ENCODE peak calls at places on chromosome 1, in six cellular contexts. C is brain microvascular endothelial cell; K is cardiac muscle cell; M is fibroblast of lung; J is K562; R is CD4-positive, alpha-beta T cell. T is an unnamed sample.

GRCh38 chr1:44029260-44029910 is 1.9 kb downstream of the SLC6A9 start:
- DNase-seq in C (no peak), K (peak), M (no peak), J (no peak), R (no peak), T (no peak)

GRCh38 chr1:203368624-203369451 is 17.9 kb upstream of the FMOD start:
- DNase-seq in C (peak), K (no peak), M (peak), J (no peak), R (no peak), T (no peak)

GRCh38 chr1:152104854-152105253 is 10.4 kb downstream of the TCHH start:
- DNase-seq in C (no peak), K (no peak), M (no peak), J (no peak), R (no peak), T (no peak)

GRCh38 chr1:82485591-82486369 is 685.0 kb downstream of the ADGRL2 start:
- DNase-seq in C (peak), K (peak), M (peak), J (no peak), R (no peak), T (no peak)

GRCh38 chr1:9591669-9592509 is 3.2 kb downstream of the TMEM201 start:
- DNase-seq in C (no peak), K (no peak), M (no peak), J (no peak), R (no peak), T (no peak)

GRCh38 chr1:92329356-92330129 is 30.7 kb downstream of the RPAP2 start:
- DNase-seq in C (peak), K (no peak), M (peak), J (no peak), R (no peak), T (no peak)

GRCh38 chr1:215113776-215114153 is 31.2 kb downstream of the KCNK2 start:
- DNase-seq in C (no peak), K (no peak), M (no peak), J (no peak), R (no peak), T (no peak)

GRCh38 chr1:48750089-48750488 is 26.6 kb downstream of the BEND5 start:
- DNase-seq in C (no peak), K (no peak), M (no peak), J (no peak), R (no peak), T (no peak)

GRCh38 chr1:41927118-41927517 is 8.4 kb upstream of the HIVEP3 start:
- DNase-seq in C (no peak), K (no peak), M (no peak), J (no peak), R (no peak), T (no peak)

GRCh38 chr1:151720974-151721787 is at the start of gene RIIAD1:
- DNase-seq in C (no peak), K (peak), M (peak), J (peak), R (peak), T (no peak)

GRCh38 chr1:116320846-116321245 is 52.2 kb upstream of the ATP1A1 start:
- DNase-seq in C (no peak), K (no peak), M (no peak), J (no peak), R (no peak), T (no peak)

DNA sequence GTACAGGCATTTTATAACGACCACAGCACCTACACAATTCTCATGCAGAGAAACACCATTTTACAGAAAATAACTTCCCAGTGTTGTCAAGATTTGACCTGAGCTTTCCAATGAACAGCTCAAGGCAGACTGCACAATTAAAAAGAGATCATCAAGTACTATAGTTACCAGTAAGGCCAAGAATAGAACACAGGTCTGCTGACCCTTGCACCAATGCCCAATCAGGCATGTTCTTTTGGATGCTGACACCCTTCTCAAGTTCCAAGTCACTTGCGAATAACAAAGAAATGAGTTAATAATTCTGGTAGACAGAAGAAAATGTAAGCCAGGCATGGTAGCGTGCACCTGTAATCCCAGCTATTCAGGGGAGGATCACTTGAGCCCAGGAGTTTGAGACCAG is 101.9 kb downstream of the SLC45A1 start:
- DNase-seq in C (no peak), K (no peak), M (no peak), J (no peak), R (no peak), T (no peak)
- TF ChIP-seq CTCF in C (no peak), K (no peak), M (no peak), J (no peak), R (no peak), T (no peak)

DNA sequence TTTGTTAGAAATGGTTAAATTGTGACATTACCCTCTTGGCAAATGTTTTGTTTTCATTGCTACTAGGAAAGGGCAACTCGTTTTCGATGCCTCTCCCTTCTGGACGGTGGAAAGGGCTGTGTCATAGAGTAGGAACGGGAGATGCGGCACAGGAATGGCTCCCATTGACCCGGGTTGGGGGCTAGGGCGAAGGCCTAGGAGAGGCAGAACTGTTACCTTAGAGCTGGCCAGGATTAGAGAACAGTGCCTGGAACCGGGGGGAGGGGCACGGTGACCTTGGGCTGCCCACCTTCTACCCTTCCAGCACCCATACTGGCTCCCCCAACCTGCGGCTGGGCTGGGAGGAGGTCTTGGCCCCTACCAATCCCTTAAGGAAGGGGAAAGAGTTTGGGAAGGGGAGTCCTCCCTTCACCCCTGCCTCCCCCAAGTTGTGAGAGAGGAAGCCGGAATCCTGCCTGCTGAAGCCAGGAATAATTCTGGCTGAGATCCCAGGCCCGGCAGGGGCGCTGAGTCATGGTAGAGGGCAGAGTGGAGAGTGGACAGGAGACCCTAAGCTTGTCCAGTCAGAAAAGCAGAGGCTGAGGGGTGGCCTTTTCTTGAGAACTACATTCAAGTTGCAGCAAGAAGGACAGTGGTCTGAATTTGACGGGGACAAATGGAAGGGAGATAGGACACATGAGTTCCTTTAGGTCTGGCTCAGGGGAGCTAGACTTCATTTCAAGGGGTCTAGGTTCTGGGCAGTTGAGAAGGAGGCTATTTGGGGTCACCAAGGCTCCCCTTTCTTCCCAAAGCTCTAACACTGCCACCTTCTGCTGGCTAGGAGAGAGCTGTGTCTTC is 8.2 kb downstream of the LMNA start:
- DNase-seq in C (peak), K (peak), M (peak), J (peak), R (no peak), T (peak)
- TF ChIP-seq CTCF in C (no peak), K (no peak), M (no peak), J (no peak), R (no peak), T (no peak)

GRCh38 chr1:225735252-225736149 is 42.1 kb upstream of the SRP9 start:
- DNase-seq in C (peak), K (no peak), M (peak), J (no peak), R (no peak), T (peak)
- TF ChIP-seq CTCF in C (peak), K (no peak), M (no peak), J (no peak), R (no peak), T (no peak)

GRCh38 chr1:27393641-27394281 is 1.3 kb downstream of the GPR3 start:
- DNase-seq in C (no peak), K (no peak), M (no peak), J (no peak), R (no peak), T (no peak)

GRCh38 chr1:27391511-27392095 is 819 bp upstream of the GPR3 start:
- DNase-seq in C (no peak), K (peak), M (peak), J (peak), R (no peak), T (no peak)

GRCh38 chr1:27394282-27394658 is 1.8 kb downstream of the GPR3 start:
- DNase-seq in C (no peak), K (no peak), M (no peak), J (no peak), R (no peak), T (no peak)

GRCh38 chr1:27392096-27392777 is at the start of gene GPR3:
- DNase-seq in C (peak), K (peak), M (peak), J (peak), R (peak), T (peak)

GRCh38 chr1:27392778-27393635 is 585 bp downstream of the GPR3 start:
- DNase-seq in C (no peak), K (no peak), M (no peak), J (peak), R (no peak), T (no peak)
- TF ChIP-seq CTCF in C (peak), K (peak), M (peak), J (peak), R (no peak), T (no peak)

GRCh38 chr1:53328490-53329182 is 766 bp upstream of the LRP8 start:
- DNase-seq in C (no peak), K (no peak), M (no peak), J (no peak), R (peak), T (no peak)
- TF ChIP-seq CTCF in C (peak), K (no peak), M (no peak), J (no peak), R (no peak), T (no peak)

DNA sequence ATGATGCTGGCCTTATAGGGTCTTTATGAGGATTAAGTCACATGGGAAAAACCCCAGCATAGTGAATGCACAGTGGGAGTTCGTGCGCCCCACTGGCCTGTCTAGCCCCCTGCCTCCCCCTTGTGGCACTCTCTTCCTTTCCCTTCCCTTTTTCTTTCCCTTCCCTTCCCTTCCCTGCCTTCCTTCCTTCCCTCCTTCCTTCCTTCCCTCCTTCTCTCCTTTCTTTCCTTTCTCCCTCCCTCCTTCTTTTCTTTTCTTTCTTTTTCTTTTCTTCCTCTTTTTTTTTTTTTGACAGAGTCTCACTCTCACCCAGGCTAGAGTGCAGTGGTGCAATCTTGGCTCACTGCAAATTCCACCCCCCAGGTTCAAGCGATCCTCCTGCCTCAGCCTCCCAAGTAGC is 38.6 kb downstream of the HTR6 start:
- DNase-seq in C (no peak), K (no peak), M (no peak), J (no peak), R (no peak), T (no peak)
- TF ChIP-seq CTCF in C (peak), K (no peak), M (no peak), J (no peak), R (no peak), T (no peak)